ENCODE peak calls at places on chromosome 15, in five cellular contexts. F is GM23248, W is AG04449, N is DND-41, X is psoas muscle. O is an unnamed sample.

GRCh38 chr15:80153900-80154299 is 1.1 kb downstream of the FAH start:
- DNase-seq in F (no peak), W (no peak), X (no peak), N (no peak), O (no peak)

GRCh38 chr15:65979316-65979715 is 110.0 kb downstream of the RAB11A start:
- DNase-seq in N (no peak), W (no peak), X (no peak), F (peak), O (no peak)

GRCh38 chr15:48176957-48177356 is 1.1 kb downstream of the MYEF2 start:
- DNase-seq in W (no peak), X (no peak), N (no peak), F (no peak), O (no peak)

GRCh38 chr15:34501131-34501530 is 63.5 kb upstream of the GOLGA8A start:
- DNase-seq in N (no peak), X (no peak), F (no peak), W (no peak), O (no peak)

GRCh38 chr15:40826123-40827075 is 2.1 kb downstream of the PPP1R14D start:
- DNase-seq in X (no peak), N (no peak), F (no peak), W (no peak), O (no peak)

GRCh38 chr15:77506311-77507150 is 85.8 kb downstream of the HMG20A start:
- DNase-seq in N (no peak), X (peak), W (no peak), F (no peak), O (peak)

GRCh38 chr15:39748276-39748675 is 34.4 kb downstream of the FSIP1 start:
- DNase-seq in X (no peak), W (no peak), F (peak), N (no peak), O (peak)

GRCh38 chr15:57655809-57656208 is 50.7 kb upstream of the POLR2M start:
- DNase-seq in X (no peak), W (no peak), N (no peak), F (no peak), O (peak)

GRCh38 chr15:101694261-101694660 is 30.0 kb downstream of the TARS3 start:
- DNase-seq in F (no peak), W (no peak), X (no peak), N (no peak), O (peak)

GRCh38 chr15:78685157-78685830 is 44.3 kb upstream of the CHRNB4 start:
- DNase-seq in W (no peak), F (no peak), N (no peak), X (no peak), O (no peak)

GRCh38 chr15:59148160-59148810 is 43.3 kb downstream of the CCNB2 start:
- DNase-seq in F (peak), W (peak), N (no peak), X (no peak), O (no peak)

GRCh38 chr15:101617390-101617965 is 34.7 kb downstream of the TM2D3 start:
- DNase-seq in X (no peak), W (no peak), N (no peak), F (no peak), O (no peak)

O was measured in SK-MEL-5.